ENCODE peak calls at places on chromosomes 12 and 14, in nine cellular contexts. F is right lobe of liver; L is NCI-H1694; N is Right ventricle myocardium superior; E is activated T-cell treated with anti-CD3 and anti-CD28 coated beads for 48 hours; C is left kidney; R is putamen; I is naive thymus-derived CD8-positive, alpha-beta T cell; B is NCI-H345. H is an unnamed sample.

GRCh38 chr12:30795410-30795659 is 40.6 kb upstream of the CAPRIN2 start:
- DNase-seq in C (no peak), I (no peak), N (no peak), E (no peak), R (no peak), F (no peak), B (no peak), L (no peak), H (no peak)

GRCh38 chr14:78614651-78615050 is 444.5 kb downstream of the NRXN3 start:
- DNase-seq in R (no peak), L (no peak), B (no peak), C (no peak), I (no peak), F (no peak), N (no peak), E (no peak), H (no peak)

GRCh38 chr14:89845346-89845745 is 109.2 kb downstream of the EFCAB11 start:
- DNase-seq in I (no peak), E (no peak), B (no peak), C (peak; percentile 12), F (no peak), R (no peak), N (no peak), L (no peak), H (peak; percentile 58)

GRCh38 chr12:49365542-49365941 is 1.7 kb upstream of the SPATS2 start:
- DNase-seq in N (no peak), E (no peak), B (no peak), R (no peak), C (no peak), I (no peak), L (no peak), F (no peak), H (peak; percentile 83)

GRCh38 chr12:94140556-94140955 is 7.8 kb upstream of the PLXNC1 start:
- DNase-seq in R (no peak), B (peak; percentile 25), L (no peak), F (peak; percentile 54), C (peak; percentile 47), N (no peak), E (peak; percentile 53), I (no peak), H (peak; percentile 2)

GRCh38 chr14:61678966-61679365 is 16.3 kb upstream of the HIF1A start:
- DNase-seq in I (no peak), F (no peak), R (no peak), E (no peak), C (peak; percentile 64), N (no peak), B (no peak), L (no peak), H (no peak)

GRCh38 chr12:39620664-39621658 is 1.4 kb upstream of the ABCD2 start:
- DNase-seq in F (no peak), B (no peak), I (peak; percentile 49), E (peak; percentile 58), C (no peak), R (no peak), N (no peak), L (no peak), H (no peak)

GRCh38 chr14:90785474-90785873 is 30.8 kb downstream of the TTC7B start:
- DNase-seq in N (no peak), I (no peak), C (no peak), F (no peak), R (peak; percentile 73), B (no peak), E (no peak), L (no peak), H (no peak)

GRCh38 chr14:37145395-37145794 is 27.0 kb downstream of the SLC25A21 start:
- DNase-seq in I (no peak), F (no peak), B (no peak), E (no peak), L (no peak), C (peak; percentile 79), R (no peak), N (no peak), H (peak; percentile 6)

GRCh38 chr12:45730842-45731336 is 1.4 kb downstream of the ARID2 start:
- DNase-seq in N (no peak), C (peak; percentile 78), B (no peak), F (no peak), E (no peak), R (peak; percentile 6), L (peak; percentile 21), I (peak; percentile 45), H (no peak)

GRCh38 chr14:56271988-56272387 is 153.8 kb downstream of the PELI2 start:
- DNase-seq in R (no peak), B (no peak), F (no peak), E (no peak), I (no peak), N (no peak), C (no peak), L (no peak), H (peak; percentile 57)